ENCODE peak calls at places on chromosomes 6 and 20, in five cellular contexts. D, H, I, V and E are unnamed samples. For H3K4me1, the result is how much of the 10 kb centered on the place peaks cover.

GRCh38 chr6:107578642-107579332 is 88.9 kb downstream of the SOBP start:
- DNase-seq in H (no peak), I (no peak), V (peak), D (no peak), E (no peak)

GRCh38 chr20:16476032-16476431 is 97.2 kb downstream of the KIF16B start:
- DNase-seq in D (peak), V (no peak), I (no peak), H (no peak), E (peak)

GRCh38 chr6:158006331-158006730 is 24.7 kb downstream of the SYNJ2 start:
- DNase-seq in I (no peak), D (no peak), V (no peak), H (no peak), E (no peak)

GRCh38 chr6:111789593-111789992 is 83.7 kb downstream of the FYN start:
- DNase-seq in I (no peak), H (no peak), D (no peak), V (no peak), E (no peak)

GRCh38 chr20:4083103-4083864 is 67.9 kb upstream of the RNF24 start:
- DNase-seq in D (no peak), V (peak), I (no peak), H (no peak), E (no peak)

GRCh38 chr6:28474441-28475219 is 31.3 kb upstream of the ZSCAN23 start:
- DNase-seq in D (peak), V (peak), I (no peak), H (no peak), E (peak)

GRCh38 chr20:10404023-10404628 is 29.9 kb downstream of the MKKS start:
- DNase-seq in D (no peak), I (no peak), H (no peak), V (no peak), E (no peak)

GRCh38 chr6:132063738-132064137 is 112.6 kb upstream of the CCN2 start:
- DNase-seq in H (no peak), D (peak), I (no peak), V (no peak), E (no peak)

GRCh38 chr6:166619912-166620311 is 7.1 kb downstream of the RPS6KA2 start:
- DNase-seq in V (no peak), I (no peak), D (no peak), H (no peak), E (no peak)

DNA sequence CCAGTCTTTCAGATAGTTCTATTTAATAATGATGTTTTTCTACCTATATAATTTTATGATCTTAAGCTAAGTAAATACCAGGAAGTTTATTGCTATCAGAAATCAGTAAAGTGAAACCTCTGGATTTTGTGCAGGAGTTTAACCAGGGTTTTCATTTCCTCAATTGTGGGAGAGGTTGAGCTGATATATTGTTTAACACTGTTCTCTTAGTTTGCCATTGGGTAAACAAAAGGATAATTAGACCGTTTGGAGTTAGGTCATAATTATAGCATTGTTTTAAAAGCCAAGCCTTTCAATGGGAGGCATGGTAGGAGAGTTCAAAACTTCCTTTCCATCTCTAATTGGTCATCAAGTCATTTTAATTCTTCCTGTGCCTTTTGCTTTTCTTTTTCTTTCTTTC is 58.7 kb downstream of the STXBP5 start:
- DNase-seq in D (no peak), H (no peak), V (no peak), I (no peak), E (no peak)
- H3K27ac ChIP-seq in D (no peak), H (no peak), V (no peak), I (no peak), E (no peak)

DNA sequence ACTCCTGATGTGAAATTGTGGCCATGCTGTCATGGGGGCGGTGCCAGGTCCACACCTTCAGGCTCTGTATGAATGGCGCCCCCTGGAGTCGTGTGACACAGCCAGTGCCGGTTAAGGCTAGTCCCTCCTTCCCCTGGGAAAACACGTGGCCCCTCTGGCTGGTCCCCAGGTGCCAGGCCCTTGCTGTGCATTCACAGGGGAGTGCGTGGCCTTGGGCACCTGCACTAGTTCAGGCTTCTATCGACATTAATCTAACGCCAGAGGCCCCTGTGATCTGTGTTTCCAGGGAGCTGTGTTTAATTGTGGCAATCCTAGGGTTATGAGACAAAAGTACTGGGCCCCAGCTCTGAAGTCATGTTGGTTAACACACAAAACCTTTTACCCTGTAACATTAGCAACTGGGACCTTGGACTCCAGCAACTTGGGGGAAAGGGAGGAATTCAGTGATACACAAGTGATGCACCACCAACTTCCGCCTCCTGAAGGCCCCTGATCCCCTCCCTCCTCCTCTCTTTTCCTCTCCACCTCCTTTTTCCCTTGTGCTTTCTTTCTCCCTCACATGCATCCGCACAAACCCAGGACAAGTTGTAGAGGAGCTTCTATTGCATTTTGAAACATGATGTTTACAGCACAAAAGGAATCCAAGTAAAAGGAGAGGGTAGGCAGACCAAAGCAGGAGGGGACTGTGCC is 74.0 kb downstream of the SSR1 start:
- DNase-seq in I (peak), H (peak), V (peak), D (peak), E (no peak)
- H3K4me1 ChIP-seq in I (under half), H (under half), V (under half), D (half or more), E (under half)

DNA sequence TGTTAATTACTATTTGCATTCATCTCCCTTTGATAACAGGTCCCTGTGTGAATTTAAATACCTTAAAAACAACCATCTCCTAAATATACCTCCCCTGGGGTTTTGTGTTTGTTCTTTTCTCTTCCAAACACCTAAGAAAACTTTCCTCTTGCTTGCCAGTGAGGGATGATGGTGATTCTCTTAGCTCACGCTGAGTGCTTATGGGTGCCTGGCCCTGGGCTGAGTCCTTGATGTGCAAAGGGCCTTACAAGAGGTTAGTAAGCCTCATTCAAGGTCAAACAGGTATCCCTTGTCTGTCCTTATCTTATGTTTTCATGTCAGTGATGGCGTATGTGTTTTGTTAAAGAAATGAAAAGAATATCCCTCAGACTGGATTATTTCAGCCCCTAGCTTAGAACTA is 76.3 kb downstream of the SYCP2L start:
- DNase-seq in V (no peak), H (no peak), D (no peak), I (no peak), E (no peak)
- H3K27ac ChIP-seq in V (no peak), H (no peak), D (no peak), I (no peak), E (no peak)

GRCh38 chr6:56757585-56757984 is 114.9 kb upstream of the DST start:
- DNase-seq in V (no peak), I (no peak), D (no peak), H (no peak), E (peak)
- H3K4me1 ChIP-seq in V (under half), I (under half), D (half or more), H (under half), E (half or more)

DNA sequence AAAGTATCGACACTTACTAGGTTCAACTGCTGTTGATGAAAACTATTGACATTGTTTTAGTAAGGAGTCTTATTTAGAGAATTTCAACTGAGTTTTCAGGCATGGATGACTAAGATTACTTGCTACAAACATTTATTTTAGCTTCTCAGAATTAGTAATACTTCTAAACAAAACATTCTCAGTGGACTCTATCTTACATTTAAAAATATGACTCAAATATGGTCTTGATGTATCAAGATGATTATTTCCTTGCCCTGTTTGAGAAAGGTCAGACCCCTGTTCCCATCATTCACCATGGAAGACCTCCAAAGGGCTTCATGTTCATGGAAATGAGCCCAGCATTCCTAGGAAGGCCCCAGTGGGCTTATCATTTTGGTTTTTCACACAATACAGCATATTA is 24.5 kb upstream of the TRPC4AP start:
- DNase-seq in I (no peak), V (no peak), D (no peak), H (no peak), E (no peak)
- H3K27ac ChIP-seq in I (no peak), V (no peak), D (no peak), H (no peak), E (no peak)

GRCh38 chr6:45610374-45610773 is 232.6 kb upstream of the SUPT3H start:
- DNase-seq in V (no peak), H (no peak), I (no peak), D (no peak), E (no peak)

GRCh38 chr6:45610832-45611231 is 233.1 kb upstream of the SUPT3H start:
- DNase-seq in H (no peak), I (no peak), V (no peak), D (no peak), E (no peak)

GRCh38 chr6:45607818-45608217 is 230.1 kb upstream of the SUPT3H start:
- DNase-seq in V (no peak), H (no peak), I (no peak), D (peak), E (no peak)

GRCh38 chr6:45608252-45608911 is 230.6 kb upstream of the SUPT3H start:
- DNase-seq in D (no peak), I (no peak), V (no peak), H (no peak), E (no peak)

GRCh38 chr6:45609141-45609638 is 231.5 kb upstream of the SUPT3H start:
- DNase-seq in D (no peak), H (no peak), V (no peak), I (no peak), E (no peak)
- H3K4me1 ChIP-seq in D (under half), H (under half), V (under half), I (under half), E (under half)

DNA sequence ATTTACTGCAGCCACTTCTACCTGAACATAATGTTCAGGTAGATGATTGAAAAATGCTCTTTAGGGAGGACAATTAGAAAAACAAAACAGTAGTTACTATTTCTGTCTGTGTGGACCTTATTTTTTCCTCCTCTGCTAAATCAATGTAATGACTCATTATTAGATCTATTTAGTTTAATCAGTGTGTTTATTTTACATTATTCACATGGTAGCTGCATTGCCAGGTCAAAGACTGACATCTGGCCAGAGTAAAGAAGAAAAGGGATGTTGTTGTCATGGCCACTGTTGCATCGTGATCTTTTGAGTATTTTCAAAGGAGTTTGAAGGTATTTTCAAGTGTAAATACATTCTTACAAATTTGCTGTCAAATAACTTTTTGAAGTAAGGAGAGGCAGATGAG is 5.9 kb downstream of the CMTR1 start:
- DNase-seq in I (no peak), D (no peak), V (no peak), H (no peak), E (no peak)
- H3K27ac ChIP-seq in I (no peak), D (no peak), V (no peak), H (no peak), E (no peak)

GRCh38 chr6:154487367-154488275 is 22.9 kb downstream of the CNKSR3 start:
- DNase-seq in V (no peak), I (no peak), H (no peak), D (no peak), E (no peak)

GRCh38 chr6:154482858-154483257 is 27.6 kb downstream of the CNKSR3 start:
- DNase-seq in V (no peak), H (no peak), D (no peak), I (no peak), E (no peak)

GRCh38 chr6:154488276-154488627 is 22.2 kb downstream of the CNKSR3 start:
- DNase-seq in I (no peak), H (no peak), D (no peak), V (no peak), E (no peak)

GRCh38 chr6:154488802-154489437 is 21.6 kb downstream of the CNKSR3 start:
- DNase-seq in V (no peak), H (no peak), D (peak), I (no peak), E (no peak)

DNA sequence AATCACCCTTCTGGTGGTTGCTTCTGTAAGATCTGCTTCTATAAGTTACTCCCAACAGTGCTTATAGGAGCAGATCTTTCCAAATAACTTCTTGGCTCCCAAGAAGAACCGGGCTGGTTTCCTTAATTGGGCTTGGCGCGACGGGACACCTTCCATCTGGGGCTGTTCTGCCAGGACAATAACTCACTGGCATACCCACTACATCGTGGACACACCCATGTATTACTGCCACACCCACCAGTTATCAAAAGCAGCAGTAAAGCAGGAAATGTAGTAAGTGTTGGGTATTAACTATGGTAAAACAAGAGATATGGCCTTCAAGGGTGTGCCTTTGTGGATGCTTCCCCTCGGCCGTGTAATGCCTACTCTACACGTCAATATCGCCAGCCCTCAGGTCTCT is 24.7 kb downstream of the CNKSR3 start:
- DNase-seq in H (no peak), I (no peak), V (no peak), D (no peak), E (no peak)
- H3K4me1 ChIP-seq in H (under half), I (under half), V (under half), D (under half), E (under half)